ENCODE peak calls at places on chromosome 2, in four cellular contexts. One of them, this sample, is unnamed.

GRCh38 chr2:25491966-25492532 is 150.3 kb upstream of the DNMT3A start:
- DNase-seq in Peyer's patch: no peak
- DNase-seq in right lobe of liver: no peak
- DNase-seq in ovary: no peak
- DNase-seq in this sample: no peak

GRCh38 chr2:58609306-58609705 is 368.2 kb upstream of the FANCL start:
- DNase-seq in right lobe of liver: no peak
- DNase-seq in ovary: no peak
- DNase-seq in Peyer's patch: no peak
- DNase-seq in this sample: no peak

GRCh38 chr2:12107849-12108420 is 361.5 kb downstream of the LPIN1 start:
- DNase-seq in right lobe of liver: no peak
- DNase-seq in Peyer's patch: no peak
- DNase-seq in ovary: no peak
- DNase-seq in this sample: no peak

GRCh38 chr2:14936436-14936835 is 303.9 kb downstream of the LRATD1 start:
- DNase-seq in ovary: no peak
- DNase-seq in Peyer's patch: no peak
- DNase-seq in right lobe of liver: no peak
- DNase-seq in this sample: no peak

GRCh38 chr2:142722569-142722968 is 154.9 kb upstream of the KYNU start:
- DNase-seq in right lobe of liver: no peak
- DNase-seq in ovary: no peak
- DNase-seq in Peyer's patch: no peak
- DNase-seq in this sample: no peak

GRCh38 chr2:65529419-65529818 is 97.0 kb upstream of the SPRED2 start:
- DNase-seq in Peyer's patch: no peak
- DNase-seq in right lobe of liver: no peak
- DNase-seq in ovary: no peak
- DNase-seq in this sample: no peak

GRCh38 chr2:106704798-106705197 is 181.2 kb downstream of the ST6GAL2 start:
- DNase-seq in right lobe of liver: no peak
- DNase-seq in Peyer's patch: no peak
- DNase-seq in ovary: no peak
- DNase-seq in this sample: no peak

GRCh38 chr2:207993141-207993763 is 32.1 kb downstream of the PLEKHM3 start:
- DNase-seq in ovary: no peak
- DNase-seq in right lobe of liver: no peak
- DNase-seq in Peyer's patch: no peak
- DNase-seq in this sample: no peak

GRCh38 chr2:25692143-25692542 is 18.8 kb upstream of the DTNB start:
- DNase-seq in right lobe of liver: no peak
- DNase-seq in ovary: no peak
- DNase-seq in Peyer's patch: no peak
- DNase-seq in this sample: no peak

GRCh38 chr2:221571108-221571390 is 1.1 kb downstream of the EPHA4 start:
- DNase-seq in Peyer's patch: peak
- DNase-seq in right lobe of liver: no peak
- DNase-seq in ovary: peak
- DNase-seq in this sample: no peak

GRCh38 chr2:178700922-178701342 is 106.3 kb downstream of the TTN start:
- DNase-seq in right lobe of liver: no peak
- DNase-seq in ovary: no peak
- DNase-seq in Peyer's patch: no peak
- DNase-seq in this sample: no peak

GRCh38 chr2:230680463-230681195 is 32.0 kb upstream of the CAB39 start:
- DNase-seq in ovary: no peak
- DNase-seq in Peyer's patch: no peak
- DNase-seq in right lobe of liver: no peak
- DNase-seq in this sample: no peak

GRCh38 chr2:209619782-209620181 is 151.8 kb upstream of the UNC80 start:
- DNase-seq in right lobe of liver: no peak
- DNase-seq in Peyer's patch: no peak
- DNase-seq in ovary: no peak
- DNase-seq in this sample: no peak

GRCh38 chr2:59622599-59623308 is 930.7 kb downstream of the BCL11A start:
- DNase-seq in Peyer's patch: no peak
- DNase-seq in right lobe of liver: no peak
- DNase-seq in ovary: no peak
- DNase-seq in this sample: no peak

GRCh38 chr2:151795646-151796240 is 32.5 kb downstream of the ARL5A start:
- DNase-seq in ovary: no peak
- DNase-seq in right lobe of liver: no peak
- DNase-seq in Peyer's patch: no peak
- DNase-seq in this sample: no peak

GRCh38 chr2:237227190-237227988 is 141.7 kb downstream of the COPS8 start:
- DNase-seq in ovary: no peak
- DNase-seq in Peyer's patch: no peak
- DNase-seq in right lobe of liver: no peak
- DNase-seq in this sample: no peak

GRCh38 chr2:25982273-25982967 is at the start of gene KIF3C:
- DNase-seq in Peyer's patch: peak
- DNase-seq in right lobe of liver: peak
- DNase-seq in ovary: peak
- DNase-seq in this sample: peak

GRCh38 chr2:63866009-63866709 is 24.5 kb downstream of the UGP2 start:
- DNase-seq in Peyer's patch: no peak
- DNase-seq in right lobe of liver: no peak
- DNase-seq in ovary: no peak
- DNase-seq in this sample: no peak

GRCh38 chr2:215773728-215774127 is 239.6 kb downstream of the MREG start:
- DNase-seq in Peyer's patch: no peak
- DNase-seq in right lobe of liver: no peak
- DNase-seq in ovary: no peak
- DNase-seq in this sample: no peak

GRCh38 chr2:85577386-85578242 is at the start of gene VAMP8:
- DNase-seq in Peyer's patch: peak
- DNase-seq in right lobe of liver: peak
- DNase-seq in ovary: no peak
- DNase-seq in this sample: no peak

GRCh38 chr2:3633089-3633981 is 24.7 kb upstream of the ALLC start:
- DNase-seq in ovary: peak
- DNase-seq in Peyer's patch: peak
- DNase-seq in right lobe of liver: no peak
- DNase-seq in this sample: peak

GRCh38 chr2:197777823-197778407 is 7.2 kb downstream of the BOLL start:
- DNase-seq in ovary: no peak
- DNase-seq in right lobe of liver: no peak
- DNase-seq in Peyer's patch: no peak
- DNase-seq in this sample: no peak

GRCh38 chr2:667332-668000 is 9.7 kb downstream of the TMEM18 start:
- DNase-seq in ovary: no peak
- DNase-seq in Peyer's patch: no peak
- DNase-seq in right lobe of liver: no peak
- DNase-seq in this sample: no peak

GRCh38 chr2:46509804-46510203 is 30.4 kb downstream of the TMEM247 start:
- DNase-seq in Peyer's patch: no peak
- DNase-seq in ovary: no peak
- DNase-seq in right lobe of liver: no peak
- DNase-seq in this sample: no peak

GRCh38 chr2:238939521-238940403 is 91.9 kb downstream of the TWIST2 start:
- DNase-seq in Peyer's patch: no peak
- DNase-seq in right lobe of liver: peak
- DNase-seq in ovary: no peak
- DNase-seq in this sample: no peak

GRCh38 chr2:68278169-68278568 is 25.8 kb upstream of the PPP3R1 start:
- DNase-seq in Peyer's patch: no peak
- DNase-seq in right lobe of liver: no peak
- DNase-seq in ovary: no peak
- DNase-seq in this sample: no peak

GRCh38 chr2:204550738-204551137 is 5.5 kb downstream of the PARD3B start:
- DNase-seq in Peyer's patch: no peak
- DNase-seq in right lobe of liver: no peak
- DNase-seq in ovary: no peak
- DNase-seq in this sample: no peak

GRCh38 chr2:135732561-135732960 is 9.1 kb upstream of the UBXN4 start:
- DNase-seq in Peyer's patch: no peak
- DNase-seq in right lobe of liver: no peak
- DNase-seq in ovary: no peak
- DNase-seq in this sample: no peak

GRCh38 chr2:47094519-47095155 is 60.5 kb downstream of the STPG4 start:
- DNase-seq in right lobe of liver: no peak
- DNase-seq in ovary: no peak
- DNase-seq in Peyer's patch: no peak
- DNase-seq in this sample: no peak

GRCh38 chr2:166373951-166374350 is 1.8 kb downstream of the SCN9A start:
- DNase-seq in right lobe of liver: no peak
- DNase-seq in Peyer's patch: no peak
- DNase-seq in ovary: no peak
- DNase-seq in this sample: no peak

GRCh38 chr2:148607553-148607952 is 37.0 kb upstream of the EPC2 start:
- DNase-seq in ovary: no peak
- DNase-seq in Peyer's patch: no peak
- DNase-seq in right lobe of liver: no peak
- DNase-seq in this sample: no peak

GRCh38 chr2:5693288-5694015 is 1.3 kb downstream of the SOX11 start:
- DNase-seq in ovary: no peak
- DNase-seq in Peyer's patch: no peak
- DNase-seq in right lobe of liver: no peak
- DNase-seq in this sample: no peak

GRCh38 chr2:138787053-138787666 is 7.0 kb upstream of the NXPH2 start:
- DNase-seq in ovary: peak
- DNase-seq in Peyer's patch: no peak
- DNase-seq in right lobe of liver: no peak
- DNase-seq in this sample: no peak

GRCh38 chr2:131105950-131106801 is 1.0 kb downstream of the PLEKHB2 start:
- DNase-seq in Peyer's patch: peak
- DNase-seq in ovary: peak
- DNase-seq in right lobe of liver: peak
- DNase-seq in this sample: no peak

GRCh38 chr2:10885479-10885863 is 26.3 kb upstream of the KCNF1 start:
- DNase-seq in Peyer's patch: no peak
- DNase-seq in right lobe of liver: no peak
- DNase-seq in ovary: no peak
- DNase-seq in this sample: no peak

GRCh38 chr2:109205447-109205846 is 76.4 kb downstream of the SH3RF3 start:
- DNase-seq in right lobe of liver: no peak
- DNase-seq in ovary: no peak
- DNase-seq in Peyer's patch: no peak
- DNase-seq in this sample: no peak

GRCh38 chr2:37645363-37645762 is 26.1 kb downstream of the CDC42EP3 start:
- DNase-seq in ovary: no peak
- DNase-seq in Peyer's patch: no peak
- DNase-seq in right lobe of liver: no peak
- DNase-seq in this sample: no peak

GRCh38 chr2:37644191-37644590 is 27.3 kb downstream of the CDC42EP3 start:
- DNase-seq in right lobe of liver: no peak
- DNase-seq in Peyer's patch: no peak
- DNase-seq in ovary: no peak
- DNase-seq in this sample: no peak

GRCh38 chr2:37643102-37644078 is 28.1 kb downstream of the CDC42EP3 start:
- DNase-seq in right lobe of liver: no peak
- DNase-seq in Peyer's patch: no peak
- DNase-seq in ovary: no peak
- DNase-seq in this sample: no peak

GRCh38 chr2:37647941-37648315 is 23.5 kb downstream of the CDC42EP3 start:
- DNase-seq in right lobe of liver: no peak
- DNase-seq in Peyer's patch: no peak
- DNase-seq in ovary: no peak
- DNase-seq in this sample: no peak

DNA sequence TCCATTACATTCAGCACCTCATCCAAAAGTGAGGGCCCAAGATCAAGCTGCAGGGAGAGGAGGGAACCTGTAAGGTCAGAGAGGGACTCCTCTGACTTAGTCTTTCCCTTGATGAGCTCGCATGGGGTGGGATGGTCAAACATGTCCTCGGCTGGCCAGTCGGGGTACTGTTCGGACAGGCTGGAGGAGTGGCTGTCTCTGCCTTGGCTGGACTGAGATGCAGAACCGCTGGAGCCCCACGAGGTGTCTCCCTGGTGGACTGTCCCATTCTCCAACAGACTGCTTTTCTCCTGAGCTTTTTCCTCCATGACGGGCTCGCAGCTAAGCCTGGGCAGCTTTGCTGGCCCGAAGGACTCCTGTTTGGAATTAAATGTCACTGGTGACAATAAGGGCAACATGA is 25.6 kb downstream of the CDC42EP3 start:
- DNase-seq in right lobe of liver: no peak
- DNase-seq in Peyer's patch: no peak
- DNase-seq in ovary: no peak
- DNase-seq in this sample: no peak
- TF ChIP-seq POLR2A in right lobe of liver: no peak
- TF ChIP-seq POLR2A in Peyer's patch: no peak
- TF ChIP-seq POLR2A in ovary: no peak
- TF ChIP-seq POLR2A in this sample: no peak

GRCh38 chr2:188975497-188976102 is 1.4 kb downstream of the COL3A1 start:
- DNase-seq in ovary: peak
- DNase-seq in Peyer's patch: no peak
- DNase-seq in right lobe of liver: no peak
- DNase-seq in this sample: peak
- TF ChIP-seq POLR2A in ovary: peak
- TF ChIP-seq POLR2A in Peyer's patch: peak
- TF ChIP-seq POLR2A in right lobe of liver: no peak
- TF ChIP-seq POLR2A in this sample: peak

GRCh38 chr2:232542715-232543467 is 3.4 kb downstream of the CHRNG start:
- DNase-seq in Peyer's patch: peak
- DNase-seq in ovary: no peak
- DNase-seq in right lobe of liver: peak
- DNase-seq in this sample: peak

GRCh38 chr2:232541961-232542714 is 2.6 kb downstream of the CHRNG start:
- DNase-seq in Peyer's patch: no peak
- DNase-seq in right lobe of liver: peak
- DNase-seq in ovary: no peak
- DNase-seq in this sample: peak

GRCh38 chr2:232544674-232545073 is 5.2 kb downstream of the CHRNG start:
- DNase-seq in ovary: no peak
- DNase-seq in right lobe of liver: peak
- DNase-seq in Peyer's patch: no peak
- DNase-seq in this sample: no peak

GRCh38 chr2:232543928-232544631 is 4.6 kb downstream of the CHRNG start:
- DNase-seq in right lobe of liver: peak
- DNase-seq in Peyer's patch: peak
- DNase-seq in ovary: no peak
- DNase-seq in this sample: peak

GRCh38 chr2:232543491-232543890 is 4.0 kb downstream of the CHRNG start:
- DNase-seq in Peyer's patch: peak
- DNase-seq in ovary: no peak
- DNase-seq in right lobe of liver: peak
- DNase-seq in this sample: peak
- TF ChIP-seq POLR2A in Peyer's patch: no peak
- TF ChIP-seq POLR2A in ovary: no peak
- TF ChIP-seq POLR2A in right lobe of liver: no peak
- TF ChIP-seq POLR2A in this sample: no peak

GRCh38 chr2:128280901-128281321 is 37.8 kb downstream of the HS6ST1 start:
- DNase-seq in ovary: peak
- DNase-seq in Peyer's patch: peak
- DNase-seq in right lobe of liver: peak
- DNase-seq in this sample: peak
- TF ChIP-seq POLR2A in ovary: no peak
- TF ChIP-seq POLR2A in Peyer's patch: no peak
- TF ChIP-seq POLR2A in right lobe of liver: no peak
- TF ChIP-seq POLR2A in this sample: no peak

GRCh38 chr2:236052926-236053846 is 115.0 kb downstream of the GBX2 start:
- DNase-seq in right lobe of liver: no peak
- DNase-seq in ovary: no peak
- DNase-seq in Peyer's patch: no peak
- DNase-seq in this sample: no peak
- TF ChIP-seq POLR2A in right lobe of liver: no peak
- TF ChIP-seq POLR2A in ovary: no peak
- TF ChIP-seq POLR2A in Peyer's patch: no peak
- TF ChIP-seq POLR2A in this sample: no peak

This sample was measured in sigmoid colon.